ENCODE peak calls at places on chromosomes 4 and X, in eight cellular contexts. A, X, I, T, E, M, R and S are unnamed samples.

GRCh38 chrX:22987452-22987851 is 12.3 kb upstream of the DDX53 start:
- DNase-seq in M (no peak), I (no peak), R (no peak), T (no peak), A (no peak), E (no peak), X (no peak), S (no peak)

GRCh38 chr4:67167849-67168248 is 377.5 kb downstream of the CENPC start:
- DNase-seq in I (no peak), X (no peak), A (no peak), M (no peak), R (no peak), E (no peak), T (no peak), S (no peak)

GRCh38 chr4:140952709-140953108 is 180.6 kb downstream of the RNF150 start:
- DNase-seq in X (no peak), A (no peak), R (no peak), I (no peak), M (no peak), T (no peak), E (peak; percentile 28), S (no peak)

GRCh38 chr4:177713454-177713853 is 271.2 kb upstream of the AGA start:
- DNase-seq in A (no peak), M (no peak), X (no peak), T (no peak), R (no peak), E (no peak), I (no peak), S (no peak)

GRCh38 chr4:10180927-10181744 is 64.5 kb upstream of the WDR1 start:
- DNase-seq in I (no peak), R (no peak), A (peak; percentile 41), M (no peak), E (no peak), X (no peak), T (no peak), S (no peak)

GRCh38 chr4:145302725-145303124 is 122.3 kb upstream of the OTUD4 start:
- DNase-seq in A (no peak), T (no peak), X (no peak), R (no peak), I (no peak), E (no peak), M (no peak), S (no peak)

GRCh38 chr4:88021824-88022223 is 14.4 kb downstream of the PKD2 start:
- DNase-seq in E (no peak), M (no peak), A (no peak), X (no peak), R (no peak), I (no peak), T (no peak), S (no peak)

GRCh38 chr4:158016511-158016910 is 156.3 kb downstream of the GASK1B start:
- DNase-seq in X (no peak), M (no peak), A (no peak), R (no peak), T (no peak), I (no peak), E (no peak), S (no peak)